ENCODE peak calls at places on chromosome 1, in seven cellular contexts. T, C, Y, A, W, S and R are unnamed samples.

GRCh38 chr1:181317261-181317924 is 165.9 kb upstream of the CACNA1E start:
- DNase-seq in T (no peak), C (no peak), Y (no peak), A (no peak), W (no peak), S (no peak), R (no peak)

GRCh38 chr1:29645586-29645985 is 409.3 kb downstream of the PTPRU start:
- DNase-seq in T (no peak), C (no peak), Y (no peak), A (no peak), W (no peak), S (no peak), R (no peak)

GRCh38 chr1:228048659-228049333 is 33.7 kb upstream of the ARF1 start:
- DNase-seq in T (no peak), C (no peak), Y (no peak), A (no peak), W (no peak), S (no peak), R (no peak)

GRCh38 chr1:68745006-68745405 is 248.1 kb upstream of the DEPDC1 start:
- DNase-seq in T (no peak), C (no peak), Y (no peak), A (peak), W (no peak), S (no peak), R (no peak)

GRCh38 chr1:180881806-180882509 is 30.7 kb upstream of the KIAA1614 start:
- DNase-seq in T (no peak), C (no peak), Y (no peak), A (peak), W (no peak), S (peak), R (no peak)

GRCh38 chr1:7967206-7967605 is 5.7 kb downstream of the PARK7 start:
- DNase-seq in T (no peak), C (no peak), Y (no peak), A (no peak), W (no peak), S (no peak), R (no peak)

GRCh38 chr1:19076841-19077616 is 120.6 kb upstream of the IFFO2 start:
- DNase-seq in T (no peak), C (no peak), Y (no peak), A (no peak), W (no peak), S (no peak), R (no peak)

GRCh38 chr1:229671310-229671709 is 45.3 kb downstream of the URB2 start:
- DNase-seq in T (no peak), C (no peak), Y (no peak), A (no peak), W (no peak), S (no peak), R (no peak)

GRCh38 chr1:35876988-35877387 is 6.0 kb upstream of the AGO1 start:
- DNase-seq in T (no peak), C (no peak), Y (no peak), A (peak), W (no peak), S (peak), R (no peak)

GRCh38 chr1:8002329-8003320 is 23.5 kb downstream of the ERRFI1 start:
- DNase-seq in T (no peak), C (no peak), Y (no peak), A (no peak), W (no peak), S (no peak), R (no peak)

GRCh38 chr1:28811766-28812668 is at the start of gene OPRD1:
- DNase-seq in T (no peak), C (no peak), Y (no peak), A (no peak), W (no peak), S (no peak), R (no peak)

GRCh38 chr1:111082421-111083192 is 57.3 kb downstream of the DRAM2 start:
- DNase-seq in T (no peak), C (no peak), Y (no peak), A (peak), W (no peak), S (peak), R (no peak)

GRCh38 chr1:115969509-115969908 is 6.8 kb upstream of the SLC22A15 start:
- DNase-seq in T (no peak), C (no peak), Y (no peak), A (peak), W (peak), S (peak), R (no peak)

GRCh38 chr1:236502972-236503639 is 20.7 kb upstream of the LGALS8 start:
- DNase-seq in T (peak), C (no peak), Y (peak), A (peak), W (peak), S (peak), R (no peak)

GRCh38 chr1:54331091-54331772 is 75.0 kb downstream of the SSBP3 start:
- DNase-seq in T (no peak), C (no peak), Y (no peak), A (no peak), W (no peak), S (peak), R (no peak)

GRCh38 chr1:221939598-221939997 is 197.7 kb upstream of the DUSP10 start:
- DNase-seq in T (no peak), C (no peak), Y (no peak), A (no peak), W (no peak), S (peak), R (no peak)